ENCODE peak calls at places on chromosomes 11 and 22, in five cellular contexts. E is mucosa of descending colon, A is GM20000, M is anterior cingulate cortex, Y is ecto neural progenitor cell. B is an unnamed sample.

GRCh38 chr11:116913000-116913399 is 75.6 kb upstream of the APOA1 start:
- DNase-seq in E (no peak), A (no peak), M (no peak), Y (no peak), B (peak; percentile 80)

GRCh38 chr11:120563698-120564572 is 52.4 kb downstream of the GRIK4 start:
- DNase-seq in E (no peak), A (no peak), M (peak; percentile 80), Y (peak; percentile 79), B (peak; percentile 51)

GRCh38 chr11:71245601-71246391 is 6.6 kb downstream of the SHANK2 start:
- DNase-seq in E (no peak), A (no peak), M (no peak), Y (peak; percentile 49), B (no peak)

GRCh38 chr22:47839586-47840245 is 1077.3 kb downstream of the TBC1D22A start:
- DNase-seq in E (no peak), A (no peak), M (no peak), Y (no peak), B (no peak)

GRCh38 chr11:103055174-103055890 is 36.6 kb downstream of the DCUN1D5 start:
- DNase-seq in E (no peak), A (peak; percentile 14), M (no peak), Y (no peak), B (peak; percentile 62)

GRCh38 chr11:65422633-65423515 is at the start of gene NEAT1:
- DNase-seq in E (peak; percentile 99), A (peak; percentile 81), M (peak; percentile 85), Y (peak; percentile 94), B (peak; percentile 82)

GRCh38 chr11:61065955-61066638 is 36.2 kb upstream of the CD5 start:
- DNase-seq in E (no peak), A (no peak), M (no peak), Y (no peak), B (no peak)

GRCh38 chr22:22948651-22949611 is 61.3 kb downstream of the IGLL5 start:
- DNase-seq in E (no peak), A (no peak), M (no peak), Y (peak; percentile 32), B (no peak)

GRCh38 chr22:49488943-49489342 is 338.7 kb downstream of the BRD1 start:
- DNase-seq in E (no peak), A (no peak), M (no peak), Y (peak; percentile 40), B (no peak)

GRCh38 chr22:40043086-40043485 is 48.3 kb downstream of the FAM83F start:
- DNase-seq in E (peak; percentile 44), A (no peak), M (no peak), Y (no peak), B (peak; percentile 81)

GRCh38 chr11:93747122-93747521 is 5.7 kb downstream of the C11orf54 start:
- DNase-seq in E (no peak), A (peak; percentile 42), M (no peak), Y (no peak), B (no peak)

GRCh38 chr11:75765116-75765515 is 3.5 kb upstream of the DGAT2 start:
- DNase-seq in E (no peak), A (no peak), M (no peak), Y (no peak), B (no peak)

GRCh38 chr11:93668171-93668570 is 6.7 kb downstream of the CEP295 start:
- DNase-seq in E (no peak), A (no peak), M (no peak), Y (no peak), B (no peak)

B was measured in cardiac muscle cell.